ENCODE peak calls at places on chromosomes 2 and 18, in four cellular contexts. Q, V, J and X are unnamed samples.

GRCh38 chr2:49002750-49003149 is 151.6 kb downstream of the FSHR start:
- DNase-seq in Q (no peak), V (no peak), J (no peak), X (no peak)

GRCh38 chr18:27769152-27769551 is 407.8 kb downstream of the CDH2 start:
- DNase-seq in Q (no peak), V (no peak), J (no peak), X (no peak)

GRCh38 chr2:173414823-173415322 is 60.2 kb downstream of the CDCA7 start:
- DNase-seq in Q (no peak), V (no peak), J (no peak), X (no peak)

GRCh38 chr2:50564781-50565180 is 467.2 kb downstream of the NRXN1 start:
- DNase-seq in Q (no peak), V (no peak), J (no peak), X (no peak)

GRCh38 chr18:77127769-77128671 is 4.6 kb downstream of the MBP start:
- DNase-seq in Q (no peak), V (peak), J (no peak), X (no peak)

GRCh38 chr18:42053188-42053781 is 98.3 kb downstream of the PIK3C3 start:
- DNase-seq in Q (no peak), V (peak), J (peak), X (no peak)

GRCh38 chr2:219489315-219489714 is 9.4 kb upstream of the GMPPA start:
- DNase-seq in Q (no peak), V (no peak), J (no peak), X (no peak)

GRCh38 chr18:48842259-48843061 is 108.3 kb downstream of the SMAD7 start:
- DNase-seq in Q (no peak), V (peak), J (peak), X (no peak)

GRCh38 chr2:173231465-173231864 is 123.2 kb upstream of the CDCA7 start:
- DNase-seq in Q (no peak), V (peak), J (no peak), X (no peak)

GRCh38 chr2:38524580-38524979 is 78.1 kb downstream of the HNRNPLL start:
- DNase-seq in Q (no peak), V (no peak), J (no peak), X (no peak)

GRCh38 chr2:153497938-153498629 is 19.5 kb upstream of the RPRM start:
- DNase-seq in Q (no peak), V (no peak), J (no peak), X (no peak)

GRCh38 chr2:98607741-98608117 is 583 bp downstream of the COA5 start:
- DNase-seq in Q (no peak), V (no peak), J (no peak), X (no peak)

GRCh38 chr2:195395351-195395750 is 261.7 kb upstream of the SLC39A10 start:
- DNase-seq in Q (no peak), V (no peak), J (no peak), X (no peak)

GRCh38 chr2:11774600-11774999 is 28.2 kb downstream of the LPIN1 start:
- DNase-seq in Q (no peak), V (no peak), J (no peak), X (no peak)

GRCh38 chr2:128720440-128721022 is 401.9 kb upstream of the HS6ST1 start:
- DNase-seq in Q (no peak), V (no peak), J (no peak), X (no peak)

GRCh38 chr2:132645176-132645575 is 24.8 kb downstream of the LYPD1 start:
- DNase-seq in Q (no peak), V (peak), J (no peak), X (no peak)

GRCh38 chr2:233838726-233839446 is 15.4 kb downstream of the HJURP start:
- DNase-seq in Q (no peak), V (no peak), J (no peak), X (no peak)

GRCh38 chr2:26355038-26355995 is 8.7 kb upstream of the ADGRF3 start:
- DNase-seq in Q (no peak), V (peak), J (no peak), X (no peak)

GRCh38 chr2:15313657-15314056 is 247.5 kb downstream of the NBAS start:
- DNase-seq in Q (no peak), V (no peak), J (no peak), X (no peak)

GRCh38 chr18:31581498-31582197 is 10.0 kb upstream of the TTR start:
- DNase-seq in Q (no peak), V (no peak), J (no peak), X (no peak)

GRCh38 chr2:40859617-40860016 is 407.7 kb upstream of the SLC8A1 start:
- DNase-seq in Q (no peak), V (no peak), J (no peak), X (no peak)

GRCh38 chr2:170073288-170073687 is 104.7 kb upstream of the MYO3B start:
- DNase-seq in Q (no peak), V (peak), J (no peak), X (no peak)

GRCh38 chr2:129661942-129662341 is 317.5 kb upstream of the RAB6C start:
- DNase-seq in Q (no peak), V (no peak), J (no peak), X (no peak)

GRCh38 chr2:162164802-162165201 is 12.8 kb upstream of the GCG start:
- DNase-seq in Q (no peak), V (no peak), J (no peak), X (no peak)

GRCh38 chr2:135701442-135701841 is 40.2 kb upstream of the UBXN4 start:
- DNase-seq in Q (no peak), V (no peak), J (no peak), X (no peak)

GRCh38 chr18:12774982-12775381 is 72.1 kb downstream of the PSMG2 start:
- DNase-seq in Q (no peak), V (no peak), J (no peak), X (no peak)

GRCh38 chr2:191291471-191291870 is 46.3 kb downstream of the MYO1B start:
- DNase-seq in Q (no peak), V (no peak), J (no peak), X (no peak)

DNA sequence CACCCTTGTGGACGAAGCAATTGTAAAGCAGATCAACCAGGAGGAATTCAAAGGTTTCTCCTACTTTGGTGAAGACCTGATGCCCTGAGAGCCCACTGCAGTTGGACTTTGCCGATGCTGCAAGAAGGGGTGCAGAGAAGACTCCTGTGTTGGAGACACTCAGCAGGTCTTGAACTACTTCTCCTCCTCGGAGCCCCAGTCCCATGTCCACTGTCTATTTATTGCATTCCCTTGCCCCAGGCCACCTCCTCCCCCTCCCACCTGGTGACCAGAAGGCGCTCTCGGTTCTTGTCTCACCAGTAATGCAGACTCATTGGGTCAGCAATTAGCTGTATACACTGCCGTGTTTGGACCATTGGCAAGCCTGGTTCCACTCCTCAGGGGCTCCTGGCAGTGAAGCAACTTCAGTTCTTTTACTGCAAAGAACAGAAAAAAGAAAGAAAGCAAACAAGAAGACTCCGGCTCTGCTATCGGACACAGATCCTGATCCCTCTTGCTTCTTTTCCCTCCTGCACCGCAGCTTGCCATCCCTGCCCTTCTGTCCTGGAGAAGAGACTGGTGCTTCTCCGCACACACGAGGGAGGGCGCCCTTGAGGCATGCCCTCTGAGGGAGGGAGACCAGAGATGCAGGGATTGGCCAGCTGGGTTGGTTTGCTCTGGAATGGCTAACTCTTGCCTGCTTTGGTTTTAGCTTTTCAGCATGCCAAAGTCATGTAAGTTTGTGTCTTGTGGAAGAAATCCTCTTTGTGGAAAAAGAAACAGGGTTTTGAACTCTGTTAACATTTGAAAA is 112.2 kb upstream of the EPAS1 start:
- DNase-seq in Q (no peak), V (no peak), J (no peak), X (no peak)
- TF ChIP-seq CTCF in Q (no peak), V (no peak), J (no peak), X (no peak)

GRCh38 chr2:9288233-9288632 is 81.6 kb downstream of the ASAP2 start:
- DNase-seq in Q (no peak), V (no peak), J (no peak), X (no peak)

GRCh38 chr2:9285385-9285784 is 78.8 kb downstream of the ASAP2 start:
- DNase-seq in Q (no peak), V (no peak), J (no peak), X (no peak)

GRCh38 chr2:9287400-9288059 is 80.9 kb downstream of the ASAP2 start:
- DNase-seq in Q (peak), V (no peak), J (no peak), X (no peak)

GRCh38 chr2:9285921-9286320 is 79.3 kb downstream of the ASAP2 start:
- DNase-seq in Q (no peak), V (no peak), J (no peak), X (no peak)

DNA sequence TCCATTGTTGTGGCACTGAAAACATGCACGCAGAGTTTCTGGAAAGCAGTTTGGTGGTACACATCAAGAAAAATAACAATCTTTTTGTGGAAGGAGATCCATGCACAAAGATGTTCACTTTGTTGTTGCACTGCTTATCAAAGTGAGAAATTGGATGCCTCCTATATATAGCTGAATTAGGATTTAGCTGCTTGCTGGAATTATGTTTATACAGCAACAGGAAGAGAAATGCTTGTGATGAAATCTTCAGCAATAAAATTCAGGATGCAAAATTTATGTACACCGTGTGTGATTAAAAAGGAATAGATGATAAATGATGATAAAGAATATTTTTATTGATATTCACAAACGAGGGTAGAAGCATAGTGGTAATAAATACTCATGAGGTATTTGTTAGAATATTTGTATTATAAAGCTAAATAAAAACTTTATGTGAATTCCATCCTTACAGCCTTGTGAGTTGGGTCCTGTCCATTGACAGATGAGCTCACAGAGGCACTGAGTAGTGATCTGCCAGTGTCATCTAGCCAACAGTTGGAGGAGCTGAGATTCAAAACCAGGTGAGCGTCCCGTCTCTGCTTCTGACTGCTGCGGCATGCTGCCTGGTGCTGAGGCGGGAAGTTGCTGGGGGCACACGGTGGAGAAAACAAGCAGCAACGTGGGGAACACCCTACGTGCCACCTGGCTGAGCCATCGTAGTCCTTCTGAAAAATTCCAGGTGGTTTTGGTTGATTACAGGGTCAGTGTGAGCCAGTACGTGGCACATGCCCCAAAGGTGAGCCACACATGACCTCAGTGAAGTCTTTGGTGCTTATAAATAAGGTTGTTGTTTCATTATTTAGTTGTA is 80.2 kb downstream of the ASAP2 start:
- DNase-seq in Q (no peak), V (no peak), J (no peak), X (no peak)
- TF ChIP-seq CTCF in Q (no peak), V (no peak), J (no peak), X (no peak)

GRCh38 chr2:236265675-236266074 is 1.5 kb upstream of the ASB18 start:
- DNase-seq in Q (no peak), V (no peak), J (no peak), X (no peak)
- TF ChIP-seq CTCF in Q (no peak), V (no peak), J (no peak), X (no peak)

GRCh38 chr2:2292381-2292780 is 38.7 kb downstream of the MYT1L start:
- DNase-seq in Q (no peak), V (no peak), J (no peak), X (no peak)

GRCh38 chr2:2293527-2294089 is 37.5 kb downstream of the MYT1L start:
- DNase-seq in Q (no peak), V (no peak), J (no peak), X (no peak)

GRCh38 chr2:2294183-2294675 is 36.8 kb downstream of the MYT1L start:
- DNase-seq in Q (no peak), V (peak), J (no peak), X (no peak)

GRCh38 chr2:2296400-2296799 is 34.7 kb downstream of the MYT1L start:
- DNase-seq in Q (no peak), V (no peak), J (no peak), X (no peak)

DNA sequence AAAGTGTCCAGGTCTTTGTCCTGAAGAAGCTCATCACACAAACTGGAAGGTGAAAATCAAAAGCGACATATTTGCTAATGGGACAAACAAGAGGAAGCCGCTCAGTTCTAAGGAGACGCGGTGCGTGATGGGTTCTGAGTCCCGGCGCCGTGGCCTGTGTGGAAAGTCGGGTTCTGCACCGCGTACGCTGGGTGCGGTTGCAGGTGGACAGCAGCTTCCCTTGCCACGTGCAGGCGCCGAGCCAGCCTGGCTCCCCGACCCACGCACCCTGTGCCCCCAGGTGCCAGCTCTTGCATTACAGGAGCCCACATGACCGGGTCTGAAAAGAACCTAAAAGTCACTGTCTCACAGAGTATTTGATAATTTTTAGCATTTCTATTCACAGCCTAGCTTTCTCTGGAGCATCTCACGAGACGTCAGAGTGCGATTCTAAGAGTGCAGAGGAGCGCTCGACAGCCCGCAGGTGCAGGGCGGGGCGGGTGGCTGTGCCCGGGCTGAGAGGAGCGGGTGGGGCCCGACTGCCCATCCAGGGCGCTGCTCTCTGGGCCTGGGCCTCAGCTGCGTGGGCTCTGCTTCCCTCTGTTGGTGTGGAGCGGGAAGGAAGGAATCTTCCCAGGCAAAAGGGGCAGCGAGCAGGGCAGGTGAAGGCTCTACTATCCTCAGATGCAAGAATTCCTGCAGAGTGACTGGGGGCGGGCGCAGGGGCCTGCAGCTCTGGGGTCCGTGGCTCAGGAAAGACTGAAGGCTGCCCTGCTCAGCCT is 39.4 kb downstream of the MYT1L start:
- DNase-seq in Q (no peak), V (peak), J (no peak), X (no peak)
- TF ChIP-seq CTCF in Q (peak), V (peak), J (no peak), X (no peak)

DNA sequence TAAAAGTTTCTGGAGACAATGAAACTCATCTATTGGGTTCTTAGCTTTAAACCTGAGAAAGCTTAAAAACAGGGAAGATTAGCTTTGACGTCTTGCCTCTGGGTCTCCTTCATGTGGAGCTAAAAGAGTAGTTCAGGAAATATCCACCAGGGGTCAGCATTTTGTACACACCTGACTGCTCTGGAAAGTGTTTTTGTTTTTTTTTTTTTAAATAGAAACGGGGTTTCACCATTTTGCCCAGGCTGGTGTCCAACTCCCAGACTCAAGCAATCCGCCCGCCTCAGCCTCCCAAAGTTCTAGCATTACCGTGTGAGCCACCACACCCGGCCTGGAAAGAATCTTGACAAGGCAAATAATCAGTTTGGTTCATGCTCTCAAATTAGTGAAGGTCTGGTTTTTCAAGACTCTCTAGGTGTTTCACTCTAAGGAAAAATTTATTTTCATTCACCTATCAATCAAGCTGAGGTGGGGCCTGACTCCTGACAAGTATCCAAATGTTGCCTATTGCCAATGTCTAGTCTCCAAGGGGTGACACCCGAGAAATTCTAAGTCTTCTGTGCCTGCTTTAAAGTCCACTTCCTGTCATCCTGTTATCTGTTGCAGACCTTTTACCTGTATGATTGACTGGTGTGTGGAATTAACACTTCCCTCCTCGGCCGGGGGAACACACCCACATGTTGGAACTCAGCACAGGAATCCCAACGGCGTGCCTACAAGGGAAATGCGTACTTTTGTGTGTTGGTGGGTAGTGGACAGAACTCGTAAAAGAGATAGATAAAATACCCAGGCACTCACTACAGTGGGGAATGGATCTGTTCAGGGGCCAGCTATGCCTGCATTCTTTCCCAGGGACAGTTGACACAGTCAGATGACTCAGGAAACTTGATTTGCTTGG is 11.3 kb downstream of the IL1RN start:
- DNase-seq in Q (no peak), V (peak), J (no peak), X (no peak)
- TF ChIP-seq CTCF in Q (peak), V (peak), J (peak), X (peak)

DNA sequence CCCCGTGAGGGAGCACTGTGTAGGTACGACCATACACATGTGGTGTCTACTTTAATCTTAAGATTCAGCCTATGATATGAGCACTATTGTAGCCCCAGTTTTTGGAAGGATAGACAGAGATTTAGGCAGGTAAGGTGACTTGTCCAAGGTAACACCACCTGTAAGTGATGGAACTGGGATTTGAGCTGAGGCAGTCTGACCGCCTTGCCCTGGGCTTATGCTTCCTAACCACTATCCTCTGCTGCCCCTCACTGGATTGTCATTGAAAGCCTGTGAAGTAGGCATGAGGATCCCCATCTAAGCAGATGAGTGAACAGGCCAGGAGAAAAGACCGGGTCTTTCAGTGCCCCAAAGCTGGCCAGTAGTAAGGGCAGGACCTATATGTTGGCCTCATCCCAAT is 343.8 kb downstream of the CYRIA start:
- DNase-seq in Q (no peak), V (no peak), J (no peak), X (no peak)
- TF ChIP-seq CTCF in Q (no peak), V (no peak), J (no peak), X (no peak)